ENCODE peak calls at places on chromosomes 3 and 15, in four cellular contexts. One of them, this sample, is unnamed.

GRCh38 chr3:8560608-8561007 is 59.0 kb downstream of the LMCD1 start:
- DNase-seq in GM23338: no peak
- DNase-seq in tibial artery: no peak
- DNase-seq in psoas muscle: no peak
- DNase-seq in this sample: no peak

GRCh38 chr15:58306591-58307312 is 125.0 kb upstream of the LIPC start:
- DNase-seq in GM23338: no peak
- DNase-seq in tibial artery: no peak
- DNase-seq in psoas muscle: no peak
- DNase-seq in this sample: no peak

GRCh38 chr15:52105856-52106255 is 6.7 kb downstream of the BCL2L10 start:
- DNase-seq in GM23338: no peak
- DNase-seq in psoas muscle: no peak
- DNase-seq in tibial artery: no peak
- DNase-seq in this sample: no peak

GRCh38 chr3:151037746-151038145 is 47.7 kb upstream of the MED12L start:
- DNase-seq in GM23338: no peak
- DNase-seq in tibial artery: no peak
- DNase-seq in psoas muscle: peak; percentile 52
- DNase-seq in this sample: no peak

GRCh38 chr15:51460796-51461195 is 119.3 kb downstream of the GLDN start:
- DNase-seq in psoas muscle: no peak
- DNase-seq in tibial artery: no peak
- DNase-seq in GM23338: no peak
- DNase-seq in this sample: no peak

GRCh38 chr3:25820372-25820771 is 30.5 kb downstream of the OXSM start:
- DNase-seq in GM23338: peak; percentile 42
- DNase-seq in psoas muscle: no peak
- DNase-seq in tibial artery: no peak
- DNase-seq in this sample: no peak

GRCh38 chr15:44101944-44102343 is 93.1 kb downstream of the FRMD5 start:
- DNase-seq in GM23338: no peak
- DNase-seq in tibial artery: no peak
- DNase-seq in psoas muscle: no peak
- DNase-seq in this sample: no peak

GRCh38 chr3:40985195-40985594 is 214.1 kb upstream of the CTNNB1 start:
- DNase-seq in tibial artery: no peak
- DNase-seq in psoas muscle: no peak
- DNase-seq in GM23338: no peak
- DNase-seq in this sample: no peak

GRCh38 chr15:93476491-93477176 is 387.6 kb upstream of the RGMA start:
- DNase-seq in GM23338: no peak
- DNase-seq in psoas muscle: no peak
- DNase-seq in tibial artery: no peak
- DNase-seq in this sample: no peak

GRCh38 chr3:98650966-98651765 is 57.8 kb upstream of the CPOX start:
- DNase-seq in psoas muscle: no peak
- DNase-seq in tibial artery: no peak
- DNase-seq in GM23338: no peak
- DNase-seq in this sample: no peak

GRCh38 chr3:31798840-31799239 is 182.2 kb downstream of the OSBPL10 start:
- DNase-seq in tibial artery: no peak
- DNase-seq in GM23338: no peak
- DNase-seq in psoas muscle: no peak
- DNase-seq in this sample: no peak

GRCh38 chr3:151265866-151266265 is 12.5 kb downstream of the P2RY14 start:
- DNase-seq in GM23338: peak; percentile 87
- DNase-seq in tibial artery: no peak
- DNase-seq in psoas muscle: no peak
- DNase-seq in this sample: no peak

GRCh38 chr15:33283603-33284002 is 27.2 kb upstream of the RYR3 start:
- DNase-seq in psoas muscle: no peak
- DNase-seq in GM23338: no peak
- DNase-seq in tibial artery: no peak
- DNase-seq in this sample: no peak

GRCh38 chr3:118772036-118773030 is 262.3 kb downstream of the IGSF11 start:
- DNase-seq in GM23338: peak; percentile 47
- DNase-seq in tibial artery: no peak
- DNase-seq in psoas muscle: no peak
- DNase-seq in this sample: no peak

GRCh38 chr3:40782086-40782721 is 257.4 kb downstream of the ZNF621 start:
- DNase-seq in tibial artery: no peak
- DNase-seq in psoas muscle: no peak
- DNase-seq in GM23338: peak; percentile 29
- DNase-seq in this sample: no peak

GRCh38 chr15:61659571-61660190 is 400.6 kb downstream of the VPS13C start:
- DNase-seq in GM23338: no peak
- DNase-seq in psoas muscle: no peak
- DNase-seq in tibial artery: no peak
- DNase-seq in this sample: no peak

GRCh38 chr15:37001436-37001835 is 98.9 kb downstream of the MEIS2 start:
- DNase-seq in GM23338: no peak
- DNase-seq in psoas muscle: no peak
- DNase-seq in tibial artery: no peak
- DNase-seq in this sample: no peak

GRCh38 chr15:45468294-45468693 is 54.3 kb downstream of the SLC30A4 start:
- DNase-seq in GM23338: no peak
- DNase-seq in psoas muscle: no peak
- DNase-seq in tibial artery: no peak
- DNase-seq in this sample: no peak

DNA sequence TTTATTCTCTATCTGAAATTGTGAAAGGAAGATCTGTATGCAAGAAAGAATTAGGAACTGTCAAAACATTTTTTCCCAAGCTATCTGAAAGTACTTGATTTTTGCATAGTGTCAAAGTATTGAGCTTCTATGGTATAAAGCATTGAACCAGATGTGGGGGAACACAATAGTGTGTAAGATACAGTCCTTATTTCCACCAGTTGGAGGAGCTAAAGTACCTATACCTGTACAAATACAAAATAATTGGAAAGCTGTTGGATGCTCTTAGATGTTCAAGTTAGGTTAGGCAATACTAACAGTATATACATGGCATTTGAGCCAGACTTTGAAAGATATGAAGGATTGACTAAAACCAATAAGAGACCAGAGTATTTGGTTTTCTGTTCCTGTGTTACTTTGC is 148.4 kb downstream of the B3GALNT1 start:
- DNase-seq in tibial artery: no peak
- DNase-seq in GM23338: peak; percentile 45
- DNase-seq in psoas muscle: no peak
- DNase-seq in this sample: no peak
- TF ChIP-seq CTCF in tibial artery: no peak
- TF ChIP-seq CTCF in GM23338: peak; percentile 51
- TF ChIP-seq CTCF in psoas muscle: no peak
- TF ChIP-seq CTCF in this sample: no peak

GRCh38 chr3:81393251-81393650 is 368.2 kb downstream of the GBE1 start:
- DNase-seq in psoas muscle: no peak
- DNase-seq in tibial artery: no peak
- DNase-seq in GM23338: no peak
- DNase-seq in this sample: no peak

GRCh38 chr3:81394656-81395055 is 366.8 kb downstream of the GBE1 start:
- DNase-seq in psoas muscle: no peak
- DNase-seq in GM23338: no peak
- DNase-seq in tibial artery: no peak
- DNase-seq in this sample: no peak

DNA sequence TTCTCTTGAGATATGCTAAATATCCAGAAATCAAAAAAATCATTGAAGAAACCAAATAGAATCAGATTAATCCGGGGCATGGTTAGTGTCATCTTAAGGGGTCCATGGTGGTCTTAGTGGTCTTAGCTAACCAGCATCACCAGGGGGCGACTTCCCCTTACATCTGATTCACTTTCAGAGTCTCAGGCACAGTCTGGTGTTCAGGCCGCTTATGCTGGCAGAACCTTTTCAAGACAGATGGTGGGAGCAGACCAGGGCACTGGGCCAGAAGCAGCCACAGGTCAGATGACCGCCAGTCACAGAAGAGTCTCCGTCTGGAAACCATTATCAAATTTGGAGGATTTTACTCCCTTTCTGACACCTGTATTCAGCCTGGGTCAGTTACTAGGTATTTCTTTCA is 365.7 kb downstream of the GBE1 start:
- DNase-seq in GM23338: peak; percentile 62
- DNase-seq in tibial artery: no peak
- DNase-seq in psoas muscle: no peak
- DNase-seq in this sample: no peak
- TF ChIP-seq CTCF in GM23338: peak; percentile 71
- TF ChIP-seq CTCF in tibial artery: no peak
- TF ChIP-seq CTCF in psoas muscle: no peak
- TF ChIP-seq CTCF in this sample: no peak

DNA sequence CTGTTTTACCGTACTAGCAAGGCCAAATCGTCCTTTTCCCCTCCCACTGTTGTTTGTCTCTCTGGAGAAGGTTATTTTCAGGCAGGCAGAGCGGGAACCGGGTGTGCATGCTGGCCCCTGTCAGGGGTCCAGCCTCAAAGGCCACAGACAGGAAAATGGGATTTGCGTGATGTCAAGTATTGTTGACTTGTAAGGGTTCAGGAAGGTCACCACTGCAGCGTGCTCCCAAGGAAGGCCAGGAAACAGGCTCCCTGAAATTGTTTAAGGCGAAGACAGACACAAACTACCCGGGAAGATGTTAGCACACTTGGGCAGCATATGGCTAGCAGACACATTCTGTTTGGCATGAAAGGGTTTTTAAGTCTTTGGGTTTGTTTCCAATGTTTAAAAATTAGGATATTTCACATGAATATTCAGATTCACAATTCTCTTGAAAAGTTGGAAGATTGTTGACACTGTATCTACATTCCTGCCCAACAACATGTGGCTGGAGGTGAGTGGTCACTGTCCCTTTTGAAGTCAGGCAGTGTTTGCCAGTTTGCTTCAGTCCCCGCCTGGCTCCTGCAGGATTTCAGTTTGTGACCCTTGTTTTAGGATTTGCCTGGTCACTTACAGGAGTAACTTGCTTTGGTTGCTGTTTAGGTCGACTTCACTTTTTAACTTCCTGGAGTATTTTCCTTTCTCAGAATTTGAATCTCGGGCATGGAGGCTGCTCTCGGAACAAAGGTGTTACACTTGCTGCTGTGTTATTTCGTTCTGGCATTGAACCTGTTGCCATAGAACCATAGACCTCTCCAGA is 90.4 kb downstream of the BDH1 start:
- DNase-seq in GM23338: no peak
- DNase-seq in tibial artery: no peak
- DNase-seq in psoas muscle: no peak
- DNase-seq in this sample: no peak
- TF ChIP-seq CTCF in GM23338: no peak
- TF ChIP-seq CTCF in tibial artery: no peak
- TF ChIP-seq CTCF in psoas muscle: no peak
- TF ChIP-seq CTCF in this sample: no peak

GRCh38 chr15:75156306-75157215 is 45.1 kb upstream of the C15orf39 start:
- DNase-seq in tibial artery: no peak
- DNase-seq in GM23338: peak; percentile 83
- DNase-seq in psoas muscle: no peak
- DNase-seq in this sample: no peak
- TF ChIP-seq CTCF in tibial artery: no peak
- TF ChIP-seq CTCF in GM23338: no peak
- TF ChIP-seq CTCF in psoas muscle: no peak
- TF ChIP-seq CTCF in this sample: no peak

DNA sequence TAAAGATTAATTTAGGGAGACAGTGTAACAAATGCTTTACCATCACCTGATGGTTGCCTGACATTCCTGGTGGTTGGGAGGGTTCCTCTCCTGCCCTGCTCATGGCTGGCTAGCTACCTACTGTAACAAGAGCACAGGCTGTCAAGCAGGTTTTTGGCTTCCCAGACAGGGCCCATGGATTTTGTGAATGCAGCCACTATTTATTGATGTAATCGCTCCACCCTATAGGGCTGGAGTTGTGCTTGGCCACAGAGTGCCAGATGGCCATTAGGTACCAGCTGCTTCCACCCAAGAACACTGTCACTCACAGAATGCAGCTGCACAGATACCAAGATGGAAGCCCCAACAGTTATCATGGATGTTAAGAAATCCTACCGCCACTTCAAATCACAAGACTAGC is 31.0 kb upstream of the KLHL25 start:
- DNase-seq in psoas muscle: no peak
- DNase-seq in tibial artery: no peak
- DNase-seq in GM23338: no peak
- DNase-seq in this sample: no peak
- TF ChIP-seq CTCF in psoas muscle: no peak
- TF ChIP-seq CTCF in tibial artery: no peak
- TF ChIP-seq CTCF in GM23338: no peak
- TF ChIP-seq CTCF in this sample: no peak

DNA sequence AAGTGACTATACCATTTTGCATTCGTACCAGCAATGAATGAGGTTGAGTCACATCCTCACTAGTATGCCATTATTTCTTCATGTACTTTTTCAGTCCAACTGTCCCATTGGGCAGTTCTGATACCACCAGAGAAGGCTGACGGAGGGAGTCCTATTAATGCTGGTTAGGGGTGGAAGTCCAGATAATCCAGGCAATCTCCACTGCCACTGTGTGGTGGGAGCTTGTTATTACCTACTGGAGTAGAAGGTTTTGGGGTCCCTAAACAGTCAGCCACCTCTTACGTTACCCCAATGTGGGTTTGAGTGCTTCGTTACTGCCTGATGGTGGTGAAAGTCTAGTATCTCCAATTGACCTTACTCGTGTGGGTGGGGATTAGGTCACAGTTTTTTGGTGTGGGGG is 210.8 kb downstream of the DOCK3 start:
- DNase-seq in GM23338: peak; percentile 80
- DNase-seq in psoas muscle: no peak
- DNase-seq in tibial artery: no peak
- DNase-seq in this sample: no peak
- TF ChIP-seq CTCF in GM23338: peak; percentile 87
- TF ChIP-seq CTCF in psoas muscle: no peak
- TF ChIP-seq CTCF in tibial artery: peak; percentile 9
- TF ChIP-seq CTCF in this sample: no peak

DNA sequence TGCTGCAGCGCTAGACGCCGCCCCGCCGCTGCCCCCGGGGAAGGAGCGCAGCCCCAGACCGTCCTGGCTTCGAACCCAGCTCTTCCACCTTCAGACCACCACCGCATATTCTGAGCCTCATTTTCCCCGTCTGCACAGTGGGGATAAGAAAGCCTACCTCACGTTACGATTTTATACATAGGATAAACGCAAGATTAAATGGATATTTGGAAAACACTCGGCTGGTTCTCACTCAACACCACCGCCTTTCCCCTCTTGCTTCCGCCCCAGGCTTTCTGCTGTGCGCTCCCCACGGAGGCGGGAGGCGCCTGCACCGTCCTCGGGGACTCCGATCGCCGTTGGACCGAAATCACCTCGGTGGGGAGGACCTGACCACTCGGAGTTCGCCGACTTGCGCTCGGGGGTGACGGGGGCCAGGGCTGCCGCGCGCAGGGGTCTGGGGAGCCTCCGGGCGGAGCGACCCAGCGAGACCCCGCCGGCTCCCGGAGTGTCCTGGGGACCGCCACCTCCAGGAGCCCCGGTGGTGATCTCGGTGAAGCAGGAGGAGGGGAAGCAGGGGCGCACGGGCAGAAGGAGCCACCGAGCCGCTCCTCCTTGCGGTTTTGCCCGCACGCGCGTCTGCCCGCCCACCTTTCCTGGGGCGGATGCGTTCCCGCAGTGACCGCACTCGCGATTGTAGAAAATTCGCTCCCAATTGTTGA is 4.0 kb downstream of the FBXL22 start:
- DNase-seq in psoas muscle: peak; percentile 67
- DNase-seq in tibial artery: no peak
- DNase-seq in GM23338: peak; percentile 51
- DNase-seq in this sample: no peak
- TF ChIP-seq CTCF in psoas muscle: no peak
- TF ChIP-seq CTCF in tibial artery: peak; percentile 3
- TF ChIP-seq CTCF in GM23338: no peak
- TF ChIP-seq CTCF in this sample: no peak